ENCODE peak calls at places on chromosomes 16 and 17, in ten cellular contexts. G is stimulated activated CD4-positive, alpha-beta T cell treated with anti-CD3 and anti-CD28 coated beads, Interleukin-1b, Interleukin-23, amount 100 ng/mL, for 1 hour; J is fibroblast of mammary gland; L is T-helper 1 cell; K is HFF-Myc; Q is AG08395; H is tibial artery; D is progenitor cell of endocrine pancreas; N is K562; R is T-helper 2 cell. T is an unnamed sample.

GRCh38 chr17:7523033-7523432 is 25.8 kb upstream of the TNFSF12 start:
- DNase-seq in G (peak; percentile 21), J (peak; percentile 20), L (peak; percentile 45), K (no peak), Q (no peak), H (no peak), D (no peak), N (peak; percentile 53), R (peak; percentile 56), T (no peak)

GRCh38 chr16:77288222-77288621 is 89.0 kb downstream of the SYCE1L start:
- DNase-seq in G (no peak), J (peak; percentile 95), L (no peak), K (no peak), Q (peak; percentile 76), H (no peak), D (no peak), N (no peak), R (no peak), T (no peak)

GRCh38 chr16:85611455-85612190 is 1.5 kb upstream of the GSE1 start:
- DNase-seq in G (no peak), J (peak; percentile 74), L (peak; percentile 30), K (peak; percentile 32), Q (peak; percentile 86), H (peak; percentile 76), D (peak; percentile 46), N (peak; percentile 78), R (peak; percentile 31), T (peak; percentile 54)

GRCh38 chr16:3158014-3158497 is 23.2 kb downstream of the ZNF213 start:
- DNase-seq in G (no peak), J (no peak), L (no peak), K (no peak), Q (no peak), H (no peak), D (no peak), N (no peak), R (no peak), T (no peak)

GRCh38 chr17:33838281-33838680 is 416.8 kb upstream of the CCL2 start:
- DNase-seq in G (no peak), J (peak; percentile 1), L (no peak), K (no peak), Q (no peak), H (no peak), D (no peak), N (no peak), R (no peak), T (no peak)

GRCh38 chr17:45320931-45321461 is 4.2 kb upstream of the MAP3K14 start:
- DNase-seq in G (no peak), J (peak; percentile 97), L (peak; percentile 53), K (peak; percentile 98), Q (peak; percentile 90), H (peak; percentile 45), D (no peak), N (peak; percentile 77), R (peak; percentile 57), T (no peak)

GRCh38 chr17:14792751-14793150 is 472.4 kb downstream of the PMP22 start:
- DNase-seq in G (no peak), J (peak; percentile 67), L (no peak), K (no peak), Q (no peak), H (no peak), D (no peak), N (no peak), R (no peak), T (no peak)

GRCh38 chr17:80832266-80832676 is 159.4 kb upstream of the CHMP6 start:
- DNase-seq in G (no peak), J (peak; percentile 81), L (no peak), K (no peak), Q (peak; percentile 78), H (no peak), D (no peak), N (peak; percentile 50), R (no peak), T (peak; percentile 33)

GRCh38 chr16:63539276-63539675 is 1503.0 kb upstream of the CDH8 start:
- DNase-seq in G (no peak), J (no peak), L (no peak), K (no peak), Q (no peak), H (no peak), D (no peak), N (no peak), R (no peak), T (no peak)

GRCh38 chr17:65742433-65743312 is 181.2 kb upstream of the AXIN2 start:
- DNase-seq in G (no peak), J (peak; percentile 88), L (no peak), K (no peak), Q (peak; percentile 83), H (no peak), D (no peak), N (no peak), R (peak; percentile 60), T (no peak)